ENCODE peak calls at places on chromosomes 3 and 15, in four cellular contexts. Q is suprapubic skin, N is A549, K is body of pancreas. S is an unnamed sample.

GRCh38 chr3:106176734-106177133 is 307.9 kb upstream of the CBLB start:
- DNase-seq in Q (no peak), N (no peak), K (no peak), S (no peak)

GRCh38 chr3:169478566-169479313 is 184.8 kb downstream of the MECOM start:
- DNase-seq in Q (no peak), N (no peak), K (no peak), S (peak)

GRCh38 chr15:90552929-90553211 is 23.1 kb downstream of the CRTC3 start:
- DNase-seq in Q (no peak), N (no peak), K (no peak), S (no peak)

GRCh38 chr3:79461129-79461792 is 306.5 kb downstream of the ROBO1 start:
- DNase-seq in Q (no peak), N (no peak), K (no peak), S (no peak)

GRCh38 chr3:177426151-177426904 is 229.0 kb upstream of the TBL1XR1 start:
- DNase-seq in Q (no peak), N (no peak), K (no peak), S (no peak)

GRCh38 chr3:59426851-59427565 is 377.2 kb upstream of the CFAP20DC start:
- DNase-seq in Q (no peak), N (no peak), K (no peak), S (no peak)

GRCh38 chr3:147410518-147411234 is 1.5 kb downstream of the ZIC1 start:
- DNase-seq in Q (no peak), N (peak), K (no peak), S (no peak)

GRCh38 chr15:38252481-38253311 is at the start of gene SPRED1:
- DNase-seq in Q (peak), N (no peak), K (peak), S (no peak)

GRCh38 chr3:158050461-158050860 is 55.8 kb downstream of the SHOX2 start:
- DNase-seq in Q (no peak), N (no peak), K (no peak), S (no peak)

GRCh38 chr3:9901967-9902366 is 681 bp upstream of the IL17RE start:
- DNase-seq in Q (no peak), N (no peak), K (no peak), S (no peak)

GRCh38 chr3:9902372-9903237 is at the start of gene IL17RE:
- DNase-seq in Q (no peak), N (no peak), K (peak), S (no peak)

GRCh38 chr3:9903238-9903624 is 583 bp downstream of the IL17RE start:
- DNase-seq in Q (no peak), N (no peak), K (no peak), S (no peak)

GRCh38 chr3:9906480-9906879 is 3.8 kb downstream of the IL17RE start:
- DNase-seq in Q (no peak), N (no peak), K (no peak), S (no peak)

GRCh38 chr3:9903904-9904303 is 1.3 kb downstream of the IL17RE start:
- DNase-seq in Q (no peak), N (no peak), K (peak), S (no peak)
- H3K4me3 ChIP-seq in Q (peak), N (no peak), K (no peak), S (no peak)

GRCh38 chr15:70505411-70505919 is 257.9 kb downstream of the UACA start:
- DNase-seq in Q (no peak), N (peak), K (no peak), S (peak)
- TF ChIP-seq CTCF in Q (no peak), N (no peak), K (no peak), S (peak)

GRCh38 chr3:126287171-126287535 is 70.1 kb downstream of the KLF15 start:
- DNase-seq in Q (no peak), N (no peak), K (no peak), S (no peak)
- H3K4me3 ChIP-seq in Q (peak), N (no peak), K (no peak), S (peak)

GRCh38 chr3:49093853-49094767 is at the start of gene QRICH1:
- DNase-seq in Q (peak), N (peak), K (peak), S (peak)
- TF ChIP-seq CTCF in Q (peak), N (peak), K (peak), S (peak)

DNA sequence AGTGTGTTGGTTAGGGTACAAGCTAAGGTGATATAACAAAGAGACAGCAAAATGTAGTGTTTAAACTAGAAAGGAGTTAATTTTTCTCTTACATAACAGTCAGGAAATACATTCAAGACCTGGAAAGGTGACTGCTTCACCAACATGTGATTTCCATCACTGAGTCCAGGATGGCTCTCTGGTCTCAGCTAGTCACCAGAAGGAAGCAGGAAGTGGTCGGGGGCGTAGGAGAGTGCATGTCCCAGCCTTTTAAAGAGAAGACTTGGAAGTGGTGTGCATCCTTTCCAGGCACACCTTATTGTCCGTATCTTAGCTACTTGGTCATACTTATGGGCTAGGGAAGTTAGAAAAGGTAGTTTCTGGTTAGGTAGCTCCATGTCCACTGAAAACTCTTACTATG is 11.1 kb upstream of the UBE2Q2 start:
- DNase-seq in Q (no peak), N (no peak), K (no peak), S (no peak)
- H3K4me3 ChIP-seq in Q (no peak), N (no peak), K (no peak), S (no peak)

GRCh38 chr3:154753101-154753500 is 323.1 kb upstream of the GPR149 start:
- DNase-seq in Q (no peak), N (no peak), K (no peak), S (no peak)

GRCh38 chr3:154759966-154760365 is 320.2 kb upstream of the MME start:
- DNase-seq in Q (no peak), N (no peak), K (no peak), S (no peak)

DNA sequence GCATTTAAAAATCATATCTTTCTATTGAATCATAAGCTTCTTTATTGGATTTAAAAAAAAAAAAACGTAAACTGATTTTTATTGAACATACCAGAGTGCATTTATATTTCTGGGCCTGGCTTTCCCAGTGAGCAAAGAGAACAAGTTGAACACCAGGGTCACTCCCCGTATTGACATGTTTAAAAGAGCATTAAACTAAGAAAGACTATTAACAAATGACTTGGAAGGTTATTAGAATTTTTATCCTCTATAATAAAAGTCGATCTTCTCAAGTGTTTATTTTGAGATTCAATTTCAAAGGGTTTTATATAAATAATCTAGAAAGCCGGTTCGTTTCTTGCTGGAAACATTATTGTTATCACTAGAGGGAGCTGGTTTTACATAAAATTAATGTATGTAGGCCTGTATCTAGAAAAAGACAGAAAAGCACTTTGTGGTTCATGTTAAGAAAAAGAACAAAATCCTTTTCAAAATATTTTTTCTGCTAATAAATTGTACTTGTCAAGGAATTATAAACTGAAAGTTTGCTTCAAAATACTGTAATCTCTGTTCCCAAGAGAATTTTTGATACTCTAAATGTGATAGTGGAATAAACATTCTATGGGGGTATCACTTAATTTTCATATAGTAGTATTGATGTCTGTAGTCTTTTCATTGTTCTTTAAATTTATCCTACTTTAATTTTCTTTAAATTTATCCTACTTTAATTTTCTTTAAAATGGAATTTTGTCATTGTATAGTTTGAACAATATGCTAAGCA is 321.8 kb upstream of the MME start:
- DNase-seq in Q (no peak), N (peak), K (no peak), S (no peak)
- TF ChIP-seq CTCF in Q (no peak), N (peak), K (no peak), S (peak)

GRCh38 chr15:65761210-65761926 is 30.7 kb downstream of the DENND4A start:
- DNase-seq in Q (no peak), N (no peak), K (no peak), S (no peak)

GRCh38 chr15:65758242-65758641 is 33.9 kb downstream of the DENND4A start:
- DNase-seq in Q (no peak), N (no peak), K (no peak), S (no peak)

GRCh38 chr15:65759441-65759840 is 32.7 kb downstream of the DENND4A start:
- DNase-seq in Q (no peak), N (no peak), K (no peak), S (no peak)

GRCh38 chr15:65762914-65763787 is 28.9 kb downstream of the DENND4A start:
- DNase-seq in Q (no peak), N (no peak), K (no peak), S (no peak)

GRCh38 chr15:65762399-65762798 is 29.7 kb downstream of the DENND4A start:
- DNase-seq in Q (no peak), N (no peak), K (no peak), S (no peak)
- H3K4me3 ChIP-seq in Q (no peak), N (no peak), K (no peak), S (no peak)

S was measured in retinal pigment epithelial cell.